ENCODE peak calls at places on chromosomes 16 and 17, in five cellular contexts. H is tibial artery; G is nephron progenitor cell; P is HFFc6; K is stimulated activated CD8-positive, alpha-beta memory T cell treated with anti-CD3 and anti-CD28 coated beads, Interleukin-4, amount 100 ng/mL, for 48 hours. Z is an unnamed sample.

GRCh38 chr16:19696961-19697360 is 21.1 kb downstream of the KNOP1 start:
- DNase-seq in G (no peak), K (no peak), P (no peak), H (no peak), Z (no peak)

GRCh38 chr17:42698736-42699414 is 16.5 kb downstream of the CNTNAP1 start:
- DNase-seq in K (no peak), H (no peak), P (peak), G (no peak), Z (no peak)

GRCh38 chr17:38815576-38816193 is 9.4 kb downstream of the CWC25 start:
- DNase-seq in K (peak), H (no peak), G (no peak), P (peak), Z (no peak)

GRCh38 chr16:19810817-19811731 is 73.6 kb downstream of the GPRC5B start:
- DNase-seq in K (no peak), P (peak), G (no peak), H (no peak), Z (no peak)

GRCh38 chr17:3002538-3003301 is 60.7 kb downstream of the OR1D5 start:
- DNase-seq in G (no peak), K (no peak), P (no peak), H (no peak), Z (peak)

GRCh38 chr17:16975744-16976625 is 4.1 kb upstream of the TNFRSF13B start:
- DNase-seq in H (no peak), P (no peak), G (no peak), K (no peak), Z (no peak)

GRCh38 chr17:16247589-16247984 is 30.6 kb downstream of the PIGL start:
- DNase-seq in K (no peak), G (no peak), H (no peak), P (no peak), Z (no peak)

GRCh38 chr17:17109231-17109630 is 67.0 kb downstream of the MPRIP start:
- DNase-seq in K (no peak), H (no peak), P (no peak), G (no peak), Z (no peak)

GRCh38 chr16:67967956-67968439 is 439 bp downstream of the SLC12A4 start:
- DNase-seq in H (no peak), K (peak), G (peak), P (no peak), Z (no peak)

GRCh38 chr16:12869681-12870427 is 31.5 kb upstream of the SHISA9 start:
- DNase-seq in G (no peak), K (no peak), H (no peak), P (no peak), Z (no peak)

GRCh38 chr17:49659983-49660382 is 17.9 kb downstream of the SPOP start:
- DNase-seq in K (no peak), P (no peak), H (no peak), G (no peak), Z (no peak)

GRCh38 chr17:74631468-74632195 is 8.1 kb upstream of the CD300E start:
- DNase-seq in P (no peak), K (no peak), G (no peak), H (peak), Z (no peak)

GRCh38 chr17:27323538-27324212 is 29.8 kb downstream of the WSB1 start:
- DNase-seq in H (peak), G (no peak), K (no peak), P (peak), Z (no peak)

GRCh38 chr17:82531431-82531881 is 11.9 kb downstream of the FOXK2 start:
- DNase-seq in G (no peak), K (no peak), H (no peak), P (peak), Z (no peak)

GRCh38 chr17:66604381-66604780 is 230.5 kb upstream of the CACNG5 start:
- DNase-seq in G (no peak), H (no peak), P (no peak), K (no peak), Z (no peak)

GRCh38 chr17:55161935-55162555 is 102.7 kb upstream of the HLF start:
- DNase-seq in P (peak), H (no peak), K (no peak), G (no peak), Z (no peak)

GRCh38 chr16:67229906-67230808 is 3.2 kb downstream of the TMEM208 start:
- DNase-seq in P (no peak), K (no peak), G (no peak), H (peak), Z (no peak)

Z was measured in mesenteric fat pad.